ENCODE peak calls at places on chromosomes 5 and 9, in seven cellular contexts. One of them, this sample, is unnamed.

GRCh38 chr9:70618784-70619183 is 204.3 kb upstream of the KLF9 start:
- DNase-seq in fibroblast of lung: no peak
- DNase-seq in left ventricle myocardium inferior: peak
- DNase-seq in aorta: no peak
- DNase-seq in neuronal stem cell: no peak
- DNase-seq in MM.1S: no peak
- DNase-seq in CD8-positive, alpha-beta T cell: no peak
- DNase-seq in this sample: no peak

GRCh38 chr5:171453056-171453725 is 33.7 kb downstream of the FGF18 start:
- DNase-seq in fibroblast of lung: no peak
- DNase-seq in left ventricle myocardium inferior: no peak
- DNase-seq in MM.1S: no peak
- DNase-seq in aorta: no peak
- DNase-seq in neuronal stem cell: no peak
- DNase-seq in CD8-positive, alpha-beta T cell: no peak
- DNase-seq in this sample: no peak

GRCh38 chr5:98432378-98432777 is 341.1 kb upstream of the RGMB start:
- DNase-seq in left ventricle myocardium inferior: no peak
- DNase-seq in fibroblast of lung: no peak
- DNase-seq in neuronal stem cell: no peak
- DNase-seq in aorta: no peak
- DNase-seq in CD8-positive, alpha-beta T cell: no peak
- DNase-seq in MM.1S: no peak
- DNase-seq in this sample: no peak

GRCh38 chr5:135129307-135129706 is 95.3 kb upstream of the PITX1 start:
- DNase-seq in MM.1S: no peak
- DNase-seq in fibroblast of lung: peak
- DNase-seq in neuronal stem cell: no peak
- DNase-seq in aorta: no peak
- DNase-seq in CD8-positive, alpha-beta T cell: no peak
- DNase-seq in left ventricle myocardium inferior: no peak
- DNase-seq in this sample: no peak

GRCh38 chr9:69649566-69650260 is 22.5 kb downstream of the APBA1 start:
- DNase-seq in CD8-positive, alpha-beta T cell: no peak
- DNase-seq in fibroblast of lung: peak
- DNase-seq in MM.1S: no peak
- DNase-seq in aorta: no peak
- DNase-seq in left ventricle myocardium inferior: no peak
- DNase-seq in neuronal stem cell: no peak
- DNase-seq in this sample: no peak

GRCh38 chr9:27664136-27664819 is 91.0 kb upstream of the C9orf72 start:
- DNase-seq in left ventricle myocardium inferior: no peak
- DNase-seq in fibroblast of lung: no peak
- DNase-seq in CD8-positive, alpha-beta T cell: no peak
- DNase-seq in neuronal stem cell: no peak
- DNase-seq in MM.1S: no peak
- DNase-seq in aorta: no peak
- DNase-seq in this sample: no peak

GRCh38 chr5:16992006-16992405 is 55.9 kb upstream of the MYO10 start:
- DNase-seq in aorta: no peak
- DNase-seq in CD8-positive, alpha-beta T cell: no peak
- DNase-seq in fibroblast of lung: peak
- DNase-seq in MM.1S: no peak
- DNase-seq in left ventricle myocardium inferior: no peak
- DNase-seq in neuronal stem cell: no peak
- DNase-seq in this sample: no peak

GRCh38 chr9:121736964-121737462 is 85.6 kb downstream of the DAB2IP start:
- DNase-seq in left ventricle myocardium inferior: peak
- DNase-seq in neuronal stem cell: no peak
- DNase-seq in MM.1S: no peak
- DNase-seq in CD8-positive, alpha-beta T cell: no peak
- DNase-seq in aorta: no peak
- DNase-seq in fibroblast of lung: no peak
- DNase-seq in this sample: no peak

GRCh38 chr5:50751064-50751657 is 84.7 kb downstream of the PARP8 start:
- DNase-seq in MM.1S: peak
- DNase-seq in neuronal stem cell: peak
- DNase-seq in CD8-positive, alpha-beta T cell: peak
- DNase-seq in fibroblast of lung: peak
- DNase-seq in left ventricle myocardium inferior: no peak
- DNase-seq in aorta: no peak
- DNase-seq in this sample: peak

GRCh38 chr5:150000990-150001659 is 586 bp downstream of the HMGXB3 start:
- DNase-seq in MM.1S: peak
- DNase-seq in aorta: peak
- DNase-seq in fibroblast of lung: peak
- DNase-seq in CD8-positive, alpha-beta T cell: peak
- DNase-seq in neuronal stem cell: peak
- DNase-seq in left ventricle myocardium inferior: peak
- DNase-seq in this sample: no peak

GRCh38 chr5:177325868-177326381 is 14.2 kb upstream of the MXD3 start:
- DNase-seq in left ventricle myocardium inferior: no peak
- DNase-seq in neuronal stem cell: no peak
- DNase-seq in CD8-positive, alpha-beta T cell: no peak
- DNase-seq in fibroblast of lung: peak
- DNase-seq in MM.1S: no peak
- DNase-seq in aorta: peak
- DNase-seq in this sample: no peak

GRCh38 chr9:81031422-81032029 is 657.8 kb downstream of the TLE1 start:
- DNase-seq in fibroblast of lung: peak
- DNase-seq in left ventricle myocardium inferior: no peak
- DNase-seq in MM.1S: no peak
- DNase-seq in CD8-positive, alpha-beta T cell: no peak
- DNase-seq in neuronal stem cell: no peak
- DNase-seq in aorta: no peak
- DNase-seq in this sample: no peak

GRCh38 chr9:126222835-126223431 is 103.7 kb upstream of the MVB12B start:
- DNase-seq in CD8-positive, alpha-beta T cell: no peak
- DNase-seq in fibroblast of lung: no peak
- DNase-seq in neuronal stem cell: no peak
- DNase-seq in aorta: no peak
- DNase-seq in left ventricle myocardium inferior: no peak
- DNase-seq in MM.1S: no peak
- DNase-seq in this sample: no peak

GRCh38 chr9:107213080-107213479 is 70.0 kb upstream of the RAD23B start:
- DNase-seq in fibroblast of lung: no peak
- DNase-seq in aorta: no peak
- DNase-seq in MM.1S: no peak
- DNase-seq in left ventricle myocardium inferior: no peak
- DNase-seq in neuronal stem cell: no peak
- DNase-seq in CD8-positive, alpha-beta T cell: no peak
- DNase-seq in this sample: no peak

GRCh38 chr9:115209601-115210306 is 91.8 kb upstream of the TNC start:
- DNase-seq in neuronal stem cell: no peak
- DNase-seq in MM.1S: no peak
- DNase-seq in CD8-positive, alpha-beta T cell: no peak
- DNase-seq in aorta: no peak
- DNase-seq in left ventricle myocardium inferior: no peak
- DNase-seq in fibroblast of lung: peak
- DNase-seq in this sample: no peak

GRCh38 chr9:6584881-6585597 is 60.5 kb downstream of the GLDC start:
- DNase-seq in fibroblast of lung: peak
- DNase-seq in left ventricle myocardium inferior: no peak
- DNase-seq in neuronal stem cell: no peak
- DNase-seq in aorta: no peak
- DNase-seq in CD8-positive, alpha-beta T cell: no peak
- DNase-seq in MM.1S: peak
- DNase-seq in this sample: peak

GRCh38 chr9:93884808-93885207 is 70.3 kb downstream of the BARX1 start:
- DNase-seq in CD8-positive, alpha-beta T cell: no peak
- DNase-seq in MM.1S: no peak
- DNase-seq in aorta: no peak
- DNase-seq in fibroblast of lung: no peak
- DNase-seq in left ventricle myocardium inferior: no peak
- DNase-seq in neuronal stem cell: no peak
- DNase-seq in this sample: no peak

GRCh38 chr5:59088546-59088945 is 505.7 kb downstream of the RAB3C start:
- DNase-seq in MM.1S: no peak
- DNase-seq in aorta: no peak
- DNase-seq in neuronal stem cell: no peak
- DNase-seq in fibroblast of lung: no peak
- DNase-seq in CD8-positive, alpha-beta T cell: no peak
- DNase-seq in left ventricle myocardium inferior: no peak
- DNase-seq in this sample: no peak

GRCh38 chr5:43117092-43117491 is 3.6 kb upstream of the ZNF131 start:
- DNase-seq in aorta: no peak
- DNase-seq in fibroblast of lung: no peak
- DNase-seq in CD8-positive, alpha-beta T cell: no peak
- DNase-seq in neuronal stem cell: no peak
- DNase-seq in MM.1S: no peak
- DNase-seq in left ventricle myocardium inferior: no peak
- DNase-seq in this sample: no peak

GRCh38 chr5:151864349-151864748 is 60.3 kb downstream of the GLRA1 start:
- DNase-seq in MM.1S: no peak
- DNase-seq in left ventricle myocardium inferior: no peak
- DNase-seq in fibroblast of lung: no peak
- DNase-seq in aorta: no peak
- DNase-seq in neuronal stem cell: no peak
- DNase-seq in CD8-positive, alpha-beta T cell: no peak
- DNase-seq in this sample: no peak

GRCh38 chr5:116575635-116576042 is 1.0 kb upstream of the SEMA6A start:
- DNase-seq in fibroblast of lung: no peak
- DNase-seq in aorta: peak
- DNase-seq in left ventricle myocardium inferior: no peak
- DNase-seq in MM.1S: no peak
- DNase-seq in CD8-positive, alpha-beta T cell: no peak
- DNase-seq in neuronal stem cell: peak
- DNase-seq in this sample: no peak

GRCh38 chr5:128015478-128015877 is 68.1 kb upstream of the SLC12A2 start:
- DNase-seq in CD8-positive, alpha-beta T cell: no peak
- DNase-seq in MM.1S: no peak
- DNase-seq in left ventricle myocardium inferior: no peak
- DNase-seq in fibroblast of lung: no peak
- DNase-seq in neuronal stem cell: no peak
- DNase-seq in aorta: no peak
- DNase-seq in this sample: no peak

DNA sequence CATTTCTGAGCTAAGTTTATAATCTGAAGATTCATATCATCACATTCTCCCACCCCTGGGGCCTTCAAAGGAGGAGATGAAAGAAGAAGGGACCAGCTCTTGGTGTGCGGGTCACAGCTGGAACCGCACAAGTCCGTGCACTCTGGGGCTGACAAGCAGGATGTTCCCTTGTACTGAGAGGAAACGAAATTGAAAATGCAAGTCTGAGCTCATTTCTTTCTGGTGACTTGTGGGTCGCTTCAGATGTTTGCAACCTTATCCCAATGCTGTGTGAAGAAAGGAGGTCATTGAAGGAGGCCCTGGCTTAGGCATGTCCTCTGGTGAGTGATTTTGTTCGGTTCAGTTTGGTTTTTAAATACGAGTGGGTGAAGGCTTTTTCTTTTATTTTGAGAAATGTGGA is 59.6 kb downstream of the C9orf152 start:
- DNase-seq in left ventricle myocardium inferior: no peak
- DNase-seq in fibroblast of lung: no peak
- DNase-seq in MM.1S: peak
- DNase-seq in neuronal stem cell: no peak
- DNase-seq in aorta: no peak
- DNase-seq in CD8-positive, alpha-beta T cell: no peak
- DNase-seq in this sample: peak
- H3K4me3 ChIP-seq in left ventricle myocardium inferior: peak
- H3K4me3 ChIP-seq in fibroblast of lung: no peak
- H3K4me3 ChIP-seq in MM.1S: peak
- H3K4me3 ChIP-seq in neuronal stem cell: no peak
- H3K4me3 ChIP-seq in aorta: no peak
- H3K4me3 ChIP-seq in CD8-positive, alpha-beta T cell: peak
- H3K4me3 ChIP-seq in this sample: peak

DNA sequence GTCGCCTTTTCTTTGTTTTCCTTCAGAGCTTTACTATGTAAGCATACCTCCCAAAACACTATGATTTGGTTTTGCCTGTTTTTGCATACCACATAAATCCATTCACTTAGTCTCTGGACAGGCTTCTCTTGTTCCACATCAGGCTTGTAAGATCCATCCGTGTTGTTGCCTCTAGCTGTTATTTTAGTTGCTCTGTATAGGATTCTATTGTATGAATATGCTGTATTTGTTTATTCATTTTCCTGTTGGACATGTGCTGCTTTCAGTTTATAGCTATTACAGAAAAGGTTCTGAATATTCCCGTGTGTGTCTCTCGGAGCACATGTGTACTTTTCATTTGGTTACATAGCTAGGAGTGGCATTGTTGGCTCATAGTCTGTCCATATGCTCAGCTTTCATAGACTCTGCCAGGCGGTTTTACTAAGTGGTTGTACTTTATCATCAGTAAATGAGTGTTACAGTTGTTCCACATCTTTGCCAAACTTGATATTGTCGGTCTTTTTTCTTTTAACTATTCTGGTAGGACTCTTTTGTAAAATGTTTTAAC is 41.8 kb downstream of the NUP214 start:
- DNase-seq in CD8-positive, alpha-beta T cell: no peak
- DNase-seq in neuronal stem cell: no peak
- DNase-seq in aorta: no peak
- DNase-seq in fibroblast of lung: no peak
- DNase-seq in MM.1S: no peak
- DNase-seq in left ventricle myocardium inferior: no peak
- DNase-seq in this sample: no peak
- H3K27ac ChIP-seq in CD8-positive, alpha-beta T cell: no peak
- H3K27ac ChIP-seq in neuronal stem cell: no peak
- H3K27ac ChIP-seq in aorta: no peak
- H3K27ac ChIP-seq in fibroblast of lung: no peak
- H3K27ac ChIP-seq in MM.1S: no peak
- H3K27ac ChIP-seq in left ventricle myocardium inferior: no peak
- H3K27ac ChIP-seq in this sample: no peak

GRCh38 chr9:127802576-127803443 is at the start of gene FPGS:
- DNase-seq in CD8-positive, alpha-beta T cell: peak
- DNase-seq in neuronal stem cell: peak
- DNase-seq in left ventricle myocardium inferior: peak
- DNase-seq in aorta: peak
- DNase-seq in fibroblast of lung: peak
- DNase-seq in MM.1S: peak
- DNase-seq in this sample: peak
- H3K4me3 ChIP-seq in CD8-positive, alpha-beta T cell: peak
- H3K4me3 ChIP-seq in neuronal stem cell: peak
- H3K4me3 ChIP-seq in left ventricle myocardium inferior: peak
- H3K4me3 ChIP-seq in aorta: peak
- H3K4me3 ChIP-seq in fibroblast of lung: peak
- H3K4me3 ChIP-seq in MM.1S: peak
- H3K4me3 ChIP-seq in this sample: peak

GRCh38 chr5:173771058-173771742 is 116.9 kb upstream of the CPEB4 start:
- DNase-seq in aorta: no peak
- DNase-seq in CD8-positive, alpha-beta T cell: no peak
- DNase-seq in fibroblast of lung: no peak
- DNase-seq in neuronal stem cell: no peak
- DNase-seq in MM.1S: no peak
- DNase-seq in left ventricle myocardium inferior: no peak
- DNase-seq in this sample: no peak

GRCh38 chr5:173771743-173772406 is 116.3 kb upstream of the CPEB4 start:
- DNase-seq in CD8-positive, alpha-beta T cell: no peak
- DNase-seq in neuronal stem cell: no peak
- DNase-seq in left ventricle myocardium inferior: no peak
- DNase-seq in aorta: no peak
- DNase-seq in fibroblast of lung: no peak
- DNase-seq in MM.1S: no peak
- DNase-seq in this sample: no peak

GRCh38 chr5:173768891-173769290 is 119.3 kb upstream of the CPEB4 start:
- DNase-seq in neuronal stem cell: no peak
- DNase-seq in fibroblast of lung: no peak
- DNase-seq in aorta: no peak
- DNase-seq in left ventricle myocardium inferior: no peak
- DNase-seq in MM.1S: no peak
- DNase-seq in CD8-positive, alpha-beta T cell: no peak
- DNase-seq in this sample: no peak

GRCh38 chr5:173772407-173773059 is 115.6 kb upstream of the CPEB4 start:
- DNase-seq in neuronal stem cell: no peak
- DNase-seq in MM.1S: no peak
- DNase-seq in left ventricle myocardium inferior: no peak
- DNase-seq in CD8-positive, alpha-beta T cell: no peak
- DNase-seq in aorta: no peak
- DNase-seq in fibroblast of lung: no peak
- DNase-seq in this sample: no peak

GRCh38 chr5:173770637-173771036 is 117.5 kb upstream of the CPEB4 start:
- DNase-seq in fibroblast of lung: no peak
- DNase-seq in CD8-positive, alpha-beta T cell: no peak
- DNase-seq in aorta: no peak
- DNase-seq in MM.1S: no peak
- DNase-seq in left ventricle myocardium inferior: no peak
- DNase-seq in neuronal stem cell: no peak
- DNase-seq in this sample: no peak
- H3K27ac ChIP-seq in fibroblast of lung: no peak
- H3K27ac ChIP-seq in CD8-positive, alpha-beta T cell: no peak
- H3K27ac ChIP-seq in aorta: no peak
- H3K27ac ChIP-seq in MM.1S: no peak
- H3K27ac ChIP-seq in left ventricle myocardium inferior: no peak
- H3K27ac ChIP-seq in neuronal stem cell: no peak
- H3K27ac ChIP-seq in this sample: no peak

This sample was measured in CD4-positive, alpha-beta memory T cell.